ENCODE peak calls at places on chromosomes 7 and 10, in seven cellular contexts. F is stimulated activated CD4-positive, alpha-beta T cell treated with anti-CD3 and anti-CD28 coated beads, Interleukin-1b, Interleukin-23, amount 100 ng/mL, for 24 hours; P is left ventricle myocardium superior; U is astrocyte of the spinal cord; A is NCI-H1417; S is foreskin fibroblast; H is GM03348. Q is an unnamed sample.

GRCh38 chr7:6886198-6886597 is 60.1 kb upstream of the CCZ1B start:
- DNase-seq in F (no peak), P (no peak), U (no peak), A (no peak), S (no peak), H (no peak), Q (no peak)

GRCh38 chr7:19403691-19404090 is 258.5 kb upstream of the FERD3L start:
- DNase-seq in F (no peak), P (no peak), U (no peak), A (no peak), S (no peak), H (no peak), Q (no peak)

GRCh38 chr7:17239046-17239445 is 59.4 kb upstream of the AHR start:
- DNase-seq in F (no peak), P (no peak), U (no peak), A (no peak), S (peak), H (no peak), Q (no peak)

GRCh38 chr10:79376751-79377556 is 29.7 kb downstream of the PPIF start:
- DNase-seq in F (no peak), P (no peak), U (no peak), A (no peak), S (no peak), H (no peak), Q (no peak)

GRCh38 chr10:76640765-76641164 is 996.8 kb downstream of the KCNMA1 start:
- DNase-seq in F (no peak), P (no peak), U (no peak), A (no peak), S (peak), H (no peak), Q (peak)

GRCh38 chr10:102611514-102612095 is 32.7 kb upstream of the TRIM8 start:
- DNase-seq in F (no peak), P (no peak), U (peak), A (no peak), S (peak), H (no peak), Q (no peak)

GRCh38 chr7:26937306-26937705 is 72.9 kb upstream of the SKAP2 start:
- DNase-seq in F (no peak), P (no peak), U (no peak), A (no peak), S (peak), H (peak), Q (no peak)

GRCh38 chr10:18312385-18313145 is 172.3 kb downstream of the CACNB2 start:
- DNase-seq in F (no peak), P (no peak), U (peak), A (peak), S (peak), H (peak), Q (peak)

GRCh38 chr7:143934526-143935340 is at the start of gene OR2F2:
- DNase-seq in F (no peak), P (no peak), U (peak), A (no peak), S (peak), H (peak), Q (no peak)

GRCh38 chr10:118286051-118286838 is 55.9 kb downstream of the FAM204A start:
- DNase-seq in F (no peak), P (no peak), U (no peak), A (no peak), S (no peak), H (no peak), Q (no peak)

GRCh38 chr7:75849573-75849972 is 29.3 kb upstream of the RHBDD2 start:
- DNase-seq in F (no peak), P (no peak), U (no peak), A (no peak), S (no peak), H (no peak), Q (no peak)

GRCh38 chr10:90222372-90222771 is 521.0 kb downstream of the KIF20B start:
- DNase-seq in F (no peak), P (no peak), U (peak), A (no peak), S (peak), H (no peak), Q (no peak)

Q was measured in NCI-H69.